ENCODE peak calls at places on chromosomes 11 and 22, in eight cellular contexts. One of them, this sample, is unnamed.

GRCh38 chr11:3855808-3856491 is 486 bp downstream of the STIM1 start:
- DNase-seq in CD14-positive monocyte: peak; percentile 66
- DNase-seq in spleen: peak; percentile 95
- DNase-seq in choroid plexus epithelial cell: no peak
- DNase-seq in neural crest cell: peak; percentile 14
- DNase-seq in sigmoid colon: peak; percentile 79
- DNase-seq in testis: peak; percentile 46
- DNase-seq in lung: peak; percentile 57
- DNase-seq in this sample: no peak

GRCh38 chr22:33605686-33606085 is 314.6 kb downstream of the LARGE1 start:
- DNase-seq in testis: peak; percentile 88
- DNase-seq in neural crest cell: peak; percentile 2
- DNase-seq in choroid plexus epithelial cell: peak; percentile 24
- DNase-seq in lung: no peak
- DNase-seq in sigmoid colon: no peak
- DNase-seq in spleen: no peak
- DNase-seq in CD14-positive monocyte: no peak
- DNase-seq in this sample: peak; percentile 2

GRCh38 chr11:78645226-78646202 is 70.8 kb upstream of the NARS2 start:
- DNase-seq in lung: peak; percentile 71
- DNase-seq in sigmoid colon: no peak
- DNase-seq in testis: peak; percentile 77
- DNase-seq in neural crest cell: peak; percentile 75
- DNase-seq in spleen: peak; percentile 82
- DNase-seq in choroid plexus epithelial cell: peak; percentile 82
- DNase-seq in CD14-positive monocyte: no peak
- DNase-seq in this sample: peak; percentile 81

GRCh38 chr11:33735426-33736147 is 636 bp downstream of the CD59 start:
- DNase-seq in testis: peak; percentile 44
- DNase-seq in lung: peak; percentile 44
- DNase-seq in neural crest cell: no peak
- DNase-seq in choroid plexus epithelial cell: no peak
- DNase-seq in CD14-positive monocyte: no peak
- DNase-seq in sigmoid colon: no peak
- DNase-seq in spleen: peak; percentile 81
- DNase-seq in this sample: peak; percentile 42

GRCh38 chr11:11813288-11813962 is 28.3 kb upstream of the USP47 start:
- DNase-seq in spleen: no peak
- DNase-seq in sigmoid colon: peak; percentile 78
- DNase-seq in testis: no peak
- DNase-seq in CD14-positive monocyte: no peak
- DNase-seq in choroid plexus epithelial cell: peak; percentile 97
- DNase-seq in neural crest cell: no peak
- DNase-seq in lung: peak; percentile 43
- DNase-seq in this sample: peak; percentile 89

GRCh38 chr11:76664578-76665061 is 5.9 kb downstream of the LRRC32 start:
- DNase-seq in lung: no peak
- DNase-seq in sigmoid colon: peak; percentile 52
- DNase-seq in choroid plexus epithelial cell: no peak
- DNase-seq in spleen: peak; percentile 85
- DNase-seq in neural crest cell: no peak
- DNase-seq in testis: no peak
- DNase-seq in CD14-positive monocyte: peak; percentile 35
- DNase-seq in this sample: no peak

GRCh38 chr11:99020324-99021225 is at the start of gene CNTN5:
- DNase-seq in neural crest cell: peak; percentile 52
- DNase-seq in lung: peak; percentile 35
- DNase-seq in choroid plexus epithelial cell: peak; percentile 63
- DNase-seq in sigmoid colon: no peak
- DNase-seq in CD14-positive monocyte: peak; percentile 41
- DNase-seq in testis: peak; percentile 61
- DNase-seq in spleen: no peak
- DNase-seq in this sample: peak; percentile 46

GRCh38 chr11:19905280-19905853 is 192.7 kb downstream of the NAV2 start:
- DNase-seq in spleen: no peak
- DNase-seq in lung: no peak
- DNase-seq in choroid plexus epithelial cell: peak; percentile 76
- DNase-seq in sigmoid colon: no peak
- DNase-seq in neural crest cell: no peak
- DNase-seq in CD14-positive monocyte: no peak
- DNase-seq in testis: no peak
- DNase-seq in this sample: peak; percentile 80

GRCh38 chr11:72343159-72343756 is 91.1 kb downstream of the CLPB start:
- DNase-seq in choroid plexus epithelial cell: no peak
- DNase-seq in sigmoid colon: no peak
- DNase-seq in neural crest cell: no peak
- DNase-seq in lung: no peak
- DNase-seq in CD14-positive monocyte: no peak
- DNase-seq in spleen: no peak
- DNase-seq in testis: no peak
- DNase-seq in this sample: no peak

GRCh38 chr11:27459191-27459590 is 13.4 kb downstream of the LGR4 start:
- DNase-seq in testis: no peak
- DNase-seq in CD14-positive monocyte: no peak
- DNase-seq in lung: no peak
- DNase-seq in sigmoid colon: no peak
- DNase-seq in spleen: no peak
- DNase-seq in choroid plexus epithelial cell: no peak
- DNase-seq in neural crest cell: no peak
- DNase-seq in this sample: no peak

GRCh38 chr11:27447288-27447914 is 25.2 kb downstream of the LGR4 start:
- DNase-seq in sigmoid colon: no peak
- DNase-seq in lung: no peak
- DNase-seq in testis: no peak
- DNase-seq in choroid plexus epithelial cell: peak; percentile 59
- DNase-seq in neural crest cell: no peak
- DNase-seq in spleen: no peak
- DNase-seq in CD14-positive monocyte: no peak
- DNase-seq in this sample: peak; percentile 85

GRCh38 chr11:85628771-85629341 is 463 bp downstream of the TMEM126B start:
- DNase-seq in CD14-positive monocyte: no peak
- DNase-seq in neural crest cell: no peak
- DNase-seq in spleen: no peak
- DNase-seq in testis: no peak
- DNase-seq in sigmoid colon: no peak
- DNase-seq in lung: no peak
- DNase-seq in choroid plexus epithelial cell: no peak
- DNase-seq in this sample: peak; percentile 3

GRCh38 chr22:44920183-44920582 is 89.6 kb downstream of the PHF21B start:
- DNase-seq in sigmoid colon: peak; percentile 55
- DNase-seq in choroid plexus epithelial cell: no peak
- DNase-seq in lung: no peak
- DNase-seq in CD14-positive monocyte: peak; percentile 27
- DNase-seq in spleen: peak; percentile 32
- DNase-seq in neural crest cell: no peak
- DNase-seq in testis: no peak
- DNase-seq in this sample: no peak

GRCh38 chr11:60866911-60867870 is at the start of gene ZP1:
- DNase-seq in lung: no peak
- DNase-seq in choroid plexus epithelial cell: no peak
- DNase-seq in spleen: peak; percentile 56
- DNase-seq in testis: no peak
- DNase-seq in neural crest cell: no peak
- DNase-seq in CD14-positive monocyte: no peak
- DNase-seq in sigmoid colon: peak; percentile 57
- DNase-seq in this sample: peak; percentile 49

GRCh38 chr11:61509058-61510029 is 795 bp downstream of the LRRC10B start:
- DNase-seq in lung: peak; percentile 55
- DNase-seq in neural crest cell: peak; percentile 67
- DNase-seq in testis: peak; percentile 72
- DNase-seq in spleen: peak; percentile 85
- DNase-seq in sigmoid colon: peak; percentile 74
- DNase-seq in CD14-positive monocyte: no peak
- DNase-seq in choroid plexus epithelial cell: peak; percentile 54
- DNase-seq in this sample: peak; percentile 71

DNA sequence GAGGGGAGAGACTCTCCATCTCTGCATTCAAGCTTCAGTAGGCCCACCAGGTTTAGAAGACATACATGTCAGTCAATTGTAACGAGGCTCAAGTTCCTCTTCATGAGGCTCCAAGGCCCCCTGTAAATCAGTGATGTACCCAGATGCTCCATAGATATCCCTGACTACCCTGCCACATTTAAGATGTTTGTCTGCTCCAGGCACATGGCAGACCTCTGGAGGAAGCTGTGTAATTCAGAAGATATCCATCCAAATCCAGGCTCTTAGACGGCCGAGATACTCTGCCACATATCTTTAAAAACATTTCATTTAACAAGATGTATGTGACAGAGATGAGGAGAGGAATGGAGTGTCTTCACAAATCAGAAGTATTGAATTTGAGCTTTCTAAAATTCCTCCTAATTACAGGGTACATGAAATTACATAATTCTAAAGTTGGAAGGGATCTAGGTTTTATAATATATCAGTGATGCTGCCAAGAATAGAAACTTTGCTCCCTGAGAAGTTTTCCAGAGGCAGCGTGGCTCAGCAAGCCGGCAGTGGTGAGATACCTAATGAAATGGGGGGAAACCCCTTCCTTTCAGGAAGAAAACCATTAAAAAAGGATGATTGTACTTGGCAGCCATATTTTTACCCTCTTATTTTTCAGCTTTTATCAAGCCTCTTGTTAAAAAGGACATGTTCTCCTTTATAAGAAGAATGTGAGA is 8.8 kb upstream of the ME3 start:
- DNase-seq in lung: no peak
- DNase-seq in testis: no peak
- DNase-seq in spleen: no peak
- DNase-seq in neural crest cell: no peak
- DNase-seq in choroid plexus epithelial cell: no peak
- DNase-seq in CD14-positive monocyte: no peak
- DNase-seq in sigmoid colon: no peak
- DNase-seq in this sample: no peak
- TF ChIP-seq CTCF in lung: no peak
- TF ChIP-seq CTCF in testis: no peak
- TF ChIP-seq CTCF in spleen: no peak
- TF ChIP-seq CTCF in neural crest cell: no peak
- TF ChIP-seq CTCF in choroid plexus epithelial cell: no peak
- TF ChIP-seq CTCF in CD14-positive monocyte: no peak
- TF ChIP-seq CTCF in sigmoid colon: no peak
- TF ChIP-seq CTCF in this sample: no peak

DNA sequence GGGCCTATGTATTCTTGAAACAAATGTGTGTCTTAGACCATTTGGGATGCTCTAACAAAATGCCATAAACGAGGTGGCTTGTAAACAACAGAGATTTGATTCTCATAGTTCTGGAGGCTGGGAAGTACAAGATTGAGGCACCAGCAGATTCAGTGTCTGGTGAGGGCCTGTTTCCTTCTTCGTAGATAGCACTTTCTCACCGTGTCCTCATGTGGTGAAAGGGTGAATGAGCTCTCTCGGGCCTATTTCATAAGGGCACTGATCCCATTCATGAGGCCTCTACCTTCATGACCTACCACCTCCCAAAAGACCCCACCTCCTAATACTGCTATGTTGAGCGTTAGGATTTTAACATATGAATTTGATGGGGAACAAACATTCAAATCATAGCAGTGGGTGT is 6.4 kb upstream of the NNMT start:
- DNase-seq in spleen: no peak
- DNase-seq in sigmoid colon: no peak
- DNase-seq in CD14-positive monocyte: no peak
- DNase-seq in choroid plexus epithelial cell: no peak
- DNase-seq in testis: no peak
- DNase-seq in neural crest cell: no peak
- DNase-seq in lung: no peak
- DNase-seq in this sample: no peak
- TF ChIP-seq CTCF in spleen: no peak
- TF ChIP-seq CTCF in sigmoid colon: no peak
- TF ChIP-seq CTCF in CD14-positive monocyte: no peak
- TF ChIP-seq CTCF in choroid plexus epithelial cell: no peak
- TF ChIP-seq CTCF in testis: no peak
- TF ChIP-seq CTCF in neural crest cell: no peak
- TF ChIP-seq CTCF in lung: no peak
- TF ChIP-seq CTCF in this sample: no peak

DNA sequence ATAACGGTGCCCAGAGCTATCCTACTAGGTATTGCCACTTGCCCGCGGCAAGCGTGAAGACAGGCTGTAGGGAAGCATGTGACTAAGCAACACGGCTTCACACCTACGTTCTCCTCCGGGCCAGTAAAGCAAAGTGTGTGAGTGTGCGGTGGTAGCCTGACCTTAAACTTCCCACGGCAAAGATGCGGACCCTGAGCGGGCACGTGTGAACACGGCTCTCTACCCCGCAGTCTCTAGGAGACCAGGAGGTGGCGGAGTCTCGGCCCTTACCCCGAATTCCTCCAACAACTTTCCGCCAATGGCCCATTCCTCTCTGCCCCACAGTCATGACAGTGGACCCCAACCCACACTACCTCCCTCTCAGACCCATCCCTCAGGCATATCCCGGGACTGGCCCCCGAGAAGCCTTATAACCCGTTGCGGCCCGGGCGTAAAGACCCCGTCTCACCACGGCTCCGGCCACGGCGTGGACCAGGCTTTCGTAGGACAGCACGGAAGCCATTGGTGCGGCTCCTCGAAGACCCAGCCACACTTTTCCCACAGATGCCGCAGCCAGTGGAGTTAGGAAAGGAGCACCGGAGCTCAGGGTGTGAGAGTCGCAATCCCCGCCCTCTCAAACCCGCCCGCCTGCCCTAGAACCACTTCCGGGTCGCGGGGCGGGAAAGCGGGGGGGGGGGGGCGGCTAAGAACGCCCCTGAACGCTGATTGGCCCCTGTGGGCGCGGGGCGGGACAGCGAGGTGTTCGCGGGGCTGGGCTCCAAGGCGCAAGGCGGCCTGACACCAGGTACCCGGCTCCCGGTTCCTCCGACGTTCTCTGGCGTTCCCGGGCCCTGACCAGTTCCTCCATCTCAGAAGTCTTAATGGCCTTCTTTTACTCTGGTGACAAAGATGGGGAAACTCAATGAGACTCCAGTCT is at the start of gene SLC25A17:
- DNase-seq in testis: peak; percentile 93
- DNase-seq in sigmoid colon: peak; percentile 94
- DNase-seq in neural crest cell: peak; percentile 73
- DNase-seq in CD14-positive monocyte: peak; percentile 73
- DNase-seq in spleen: peak; percentile 97
- DNase-seq in choroid plexus epithelial cell: peak; percentile 83
- DNase-seq in lung: peak; percentile 88
- DNase-seq in this sample: peak; percentile 85
- TF ChIP-seq CTCF in testis: peak; percentile 31
- TF ChIP-seq CTCF in sigmoid colon: peak; percentile 42
- TF ChIP-seq CTCF in neural crest cell: peak; percentile 56
- TF ChIP-seq CTCF in CD14-positive monocyte: peak; percentile 52
- TF ChIP-seq CTCF in spleen: no peak
- TF ChIP-seq CTCF in choroid plexus epithelial cell: peak; percentile 67
- TF ChIP-seq CTCF in lung: no peak
- TF ChIP-seq CTCF in this sample: peak; percentile 55

GRCh38 chr22:39532215-39533071 is at the start of gene RPS19BP1:
- DNase-seq in spleen: peak; percentile 100
- DNase-seq in choroid plexus epithelial cell: peak; percentile 100
- DNase-seq in sigmoid colon: peak; percentile 100
- DNase-seq in neural crest cell: peak; percentile 98
- DNase-seq in CD14-positive monocyte: peak; percentile 95
- DNase-seq in lung: peak; percentile 99
- DNase-seq in testis: peak; percentile 100
- DNase-seq in this sample: peak; percentile 99
- TF ChIP-seq CTCF in spleen: peak; percentile 17
- TF ChIP-seq CTCF in choroid plexus epithelial cell: no peak
- TF ChIP-seq CTCF in sigmoid colon: no peak
- TF ChIP-seq CTCF in neural crest cell: no peak
- TF ChIP-seq CTCF in CD14-positive monocyte: no peak
- TF ChIP-seq CTCF in lung: no peak
- TF ChIP-seq CTCF in testis: no peak
- TF ChIP-seq CTCF in this sample: no peak

GRCh38 chr11:71120346-71120963 is 131.9 kb downstream of the SHANK2 start:
- DNase-seq in testis: no peak
- DNase-seq in CD14-positive monocyte: no peak
- DNase-seq in spleen: peak; percentile 52
- DNase-seq in neural crest cell: no peak
- DNase-seq in sigmoid colon: no peak
- DNase-seq in choroid plexus epithelial cell: peak; percentile 7
- DNase-seq in lung: no peak
- DNase-seq in this sample: no peak
- TF ChIP-seq CTCF in testis: no peak
- TF ChIP-seq CTCF in CD14-positive monocyte: no peak
- TF ChIP-seq CTCF in spleen: no peak
- TF ChIP-seq CTCF in neural crest cell: peak; percentile 60
- TF ChIP-seq CTCF in sigmoid colon: no peak
- TF ChIP-seq CTCF in choroid plexus epithelial cell: peak; percentile 29
- TF ChIP-seq CTCF in lung: no peak
- TF ChIP-seq CTCF in this sample: no peak

This sample was measured in cardiac fibroblast.